ENCODE peak calls at places on chromosomes 6 and 20, in six cellular contexts. M is A549, A is GM12878, Y is HepG2, U is K562, F is SK-N-SH. X is an unnamed sample.

GRCh38 chr20:48335421-48336090 is 492.2 kb downstream of the PREX1 start:
- DNase-seq in M (no peak), A (no peak), Y (no peak), U (no peak), F (no peak), X (no peak)

GRCh38 chr6:155412335-155412734 is 43.3 kb downstream of the NOX3 start:
- DNase-seq in M (no peak), A (no peak), Y (no peak), U (no peak), F (no peak), X (no peak)

GRCh38 chr6:18883851-18884250 is 496.7 kb downstream of the RNF144B start:
- DNase-seq in M (no peak), A (no peak), Y (no peak), U (no peak), F (no peak), X (no peak)

GRCh38 chr20:17504898-17505663 is 26.1 kb downstream of the BFSP1 start:
- DNase-seq in M (peak), A (peak), Y (peak), U (peak), F (peak), X (no peak)

GRCh38 chr6:122809671-122810070 is 20.6 kb downstream of the SMPDL3A start:
- DNase-seq in M (no peak), A (no peak), Y (no peak), U (no peak), F (no peak), X (no peak)

GRCh38 chr20:63167026-63167917 is 48.7 kb downstream of the YTHDF1 start:
- DNase-seq in M (peak), A (no peak), Y (no peak), U (no peak), F (peak), X (no peak)

GRCh38 chr6:128882991-128883571 is at the start of gene LAMA2:
- DNase-seq in M (no peak), A (no peak), Y (peak), U (no peak), F (peak), X (peak)

GRCh38 chr20:7694940-7695567 is 245.2 kb downstream of the HAO1 start:
- DNase-seq in M (no peak), A (no peak), Y (no peak), U (no peak), F (no peak), X (no peak)

GRCh38 chr6:11043961-11044711 is at the start of gene ELOVL2:
- DNase-seq in M (peak), A (no peak), Y (peak), U (peak), F (peak), X (peak)

GRCh38 chr20:13205402-13205801 is 15.7 kb upstream of the ISM1 start:
- DNase-seq in M (no peak), A (no peak), Y (no peak), U (no peak), F (no peak), X (no peak)

GRCh38 chr6:48826884-48827701 is 636.0 kb downstream of the MMUT start:
- DNase-seq in M (peak), A (no peak), Y (no peak), U (no peak), F (no peak), X (no peak)

GRCh38 chr6:41375598-41376151 is 40.3 kb downstream of the NCR2 start:
- DNase-seq in M (no peak), A (no peak), Y (no peak), U (no peak), F (no peak), X (peak)

GRCh38 chr6:99330159-99330558 is 19.3 kb downstream of the FAXC start:
- DNase-seq in M (peak), A (peak), Y (peak), U (peak), F (peak), X (no peak)

GRCh38 chr6:133983099-133983939 is 30.3 kb downstream of the TBPL1 start:
- DNase-seq in M (no peak), A (no peak), Y (peak), U (peak), F (no peak), X (no peak)

GRCh38 chr6:164109770-164110140 is 695.2 kb downstream of the QKI start:
- DNase-seq in M (no peak), A (no peak), Y (no peak), U (peak), F (no peak), X (no peak)
- TF ChIP-seq CHD2 in M (no peak), A (no peak), Y (no peak), U (no peak), F (no peak), X (no peak)

GRCh38 chr6:117919775-117920492 is 12.9 kb downstream of the SLC35F1 start:
- DNase-seq in M (no peak), A (no peak), Y (no peak), U (no peak), F (peak), X (no peak)
- TF ChIP-seq RFX5 in M (no peak), A (no peak), Y (no peak), U (no peak), F (no peak), X (no peak)

GRCh38 chr6:115120394-115120793 is 777.6 kb upstream of the HS3ST5 start:
- DNase-seq in M (no peak), A (no peak), Y (no peak), U (no peak), F (peak), X (no peak)
- TF ChIP-seq CHD2 in M (no peak), A (no peak), Y (no peak), U (no peak), F (no peak), X (no peak)

DNA sequence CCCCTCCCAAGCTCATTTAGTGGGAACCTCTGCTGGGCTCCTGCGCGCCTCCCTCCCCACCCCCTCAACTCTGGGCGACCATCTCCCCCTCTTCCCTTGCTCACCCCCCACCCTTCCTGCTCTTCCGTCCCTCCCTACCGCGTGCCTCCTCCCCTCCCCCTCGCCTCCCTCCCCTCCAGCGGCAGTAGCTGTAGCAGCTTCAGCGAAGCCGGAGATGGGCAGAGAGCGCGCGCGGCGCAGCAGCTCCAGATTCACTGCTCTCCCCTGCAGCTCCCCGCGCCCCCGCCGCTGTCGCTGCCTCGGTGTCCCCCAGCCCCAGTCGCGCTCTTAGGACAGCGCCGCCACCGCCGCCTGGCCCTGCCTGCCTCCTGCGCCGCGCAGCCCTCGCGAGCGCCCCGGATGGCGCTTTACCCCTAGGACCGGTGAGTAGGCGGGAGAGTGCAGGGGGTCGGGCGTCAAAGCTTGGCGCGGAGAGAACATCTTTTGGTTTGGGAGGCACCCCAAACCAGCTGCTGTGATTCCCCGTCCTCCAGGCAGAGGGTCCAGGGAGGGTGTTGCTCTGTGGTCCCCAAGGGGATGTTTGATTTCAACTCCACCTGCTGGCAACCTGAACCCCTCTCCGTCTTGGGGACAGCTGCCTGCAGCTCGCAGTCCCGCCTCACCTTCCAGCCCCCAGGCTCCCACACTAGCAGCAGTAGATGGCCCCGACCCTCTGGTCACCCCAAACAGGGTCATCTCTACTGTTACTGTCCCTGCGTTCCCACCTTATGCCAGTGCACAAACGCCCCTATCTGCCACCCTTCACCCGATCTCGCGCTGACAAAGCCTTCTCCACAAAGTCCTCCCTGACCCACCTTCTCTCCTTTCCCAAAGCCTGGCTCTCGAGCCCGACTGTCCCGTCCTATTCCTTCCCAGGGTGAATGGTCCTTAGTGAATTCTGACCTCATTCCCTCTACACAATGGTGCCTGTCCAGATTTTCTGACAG is at the start of gene FUT9:
- DNase-seq in M (no peak), A (no peak), Y (no peak), U (no peak), F (peak), X (peak)
- TF ChIP-seq RFX5 in M (no peak), A (no peak), Y (no peak), U (no peak), F (no peak), X (no peak)

GRCh38 chr20:3678893-3679720 is 2.7 kb downstream of the ADAM33 start:
- DNase-seq in M (no peak), A (no peak), Y (no peak), U (no peak), F (no peak), X (no peak)

GRCh38 chr20:3681352-3681930 is 369 bp downstream of the ADAM33 start:
- DNase-seq in M (no peak), A (no peak), Y (no peak), U (no peak), F (no peak), X (no peak)

GRCh38 chr20:3680701-3681351 is 984 bp downstream of the ADAM33 start:
- DNase-seq in M (no peak), A (no peak), Y (no peak), U (no peak), F (no peak), X (no peak)

GRCh38 chr20:3678198-3678597 is 3.6 kb downstream of the ADAM33 start:
- DNase-seq in M (no peak), A (no peak), Y (no peak), U (no peak), F (no peak), X (no peak)

GRCh38 chr20:3679749-3680700 is 1.8 kb downstream of the ADAM33 start:
- DNase-seq in M (no peak), A (no peak), Y (no peak), U (no peak), F (peak), X (no peak)
- TF ChIP-seq CHD2 in M (no peak), A (no peak), Y (no peak), U (no peak), F (no peak), X (no peak)

DNA sequence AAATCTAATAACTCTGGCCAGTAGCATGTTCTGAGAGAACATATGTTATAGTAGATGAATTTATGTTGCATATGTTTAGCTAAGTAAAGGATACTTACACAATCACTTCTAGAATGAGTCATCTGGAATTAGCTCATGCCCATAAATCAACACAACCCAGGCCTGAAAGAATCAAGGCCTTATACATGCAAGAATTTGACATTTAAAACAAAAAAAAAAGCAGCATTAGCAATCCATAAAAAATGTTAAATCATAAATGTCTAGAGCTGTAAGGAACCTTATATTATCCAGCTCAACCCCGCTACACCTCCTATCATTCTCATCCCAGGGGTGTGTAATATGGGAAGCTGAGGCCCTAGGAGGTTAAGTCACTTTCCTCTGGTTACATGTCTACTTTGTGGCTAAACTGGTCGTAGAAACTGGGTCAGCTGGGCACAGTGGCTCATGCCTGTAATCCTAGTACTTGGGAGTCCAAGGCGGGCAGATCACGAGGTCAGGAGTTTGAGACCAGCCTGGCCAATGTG is 105.2 kb upstream of the CARMIL1 start:
- DNase-seq in M (peak), A (no peak), Y (peak), U (no peak), F (no peak), X (no peak)
- TF ChIP-seq RFX5 in M (no peak), A (no peak), Y (no peak), U (no peak), F (no peak), X (no peak)

DNA sequence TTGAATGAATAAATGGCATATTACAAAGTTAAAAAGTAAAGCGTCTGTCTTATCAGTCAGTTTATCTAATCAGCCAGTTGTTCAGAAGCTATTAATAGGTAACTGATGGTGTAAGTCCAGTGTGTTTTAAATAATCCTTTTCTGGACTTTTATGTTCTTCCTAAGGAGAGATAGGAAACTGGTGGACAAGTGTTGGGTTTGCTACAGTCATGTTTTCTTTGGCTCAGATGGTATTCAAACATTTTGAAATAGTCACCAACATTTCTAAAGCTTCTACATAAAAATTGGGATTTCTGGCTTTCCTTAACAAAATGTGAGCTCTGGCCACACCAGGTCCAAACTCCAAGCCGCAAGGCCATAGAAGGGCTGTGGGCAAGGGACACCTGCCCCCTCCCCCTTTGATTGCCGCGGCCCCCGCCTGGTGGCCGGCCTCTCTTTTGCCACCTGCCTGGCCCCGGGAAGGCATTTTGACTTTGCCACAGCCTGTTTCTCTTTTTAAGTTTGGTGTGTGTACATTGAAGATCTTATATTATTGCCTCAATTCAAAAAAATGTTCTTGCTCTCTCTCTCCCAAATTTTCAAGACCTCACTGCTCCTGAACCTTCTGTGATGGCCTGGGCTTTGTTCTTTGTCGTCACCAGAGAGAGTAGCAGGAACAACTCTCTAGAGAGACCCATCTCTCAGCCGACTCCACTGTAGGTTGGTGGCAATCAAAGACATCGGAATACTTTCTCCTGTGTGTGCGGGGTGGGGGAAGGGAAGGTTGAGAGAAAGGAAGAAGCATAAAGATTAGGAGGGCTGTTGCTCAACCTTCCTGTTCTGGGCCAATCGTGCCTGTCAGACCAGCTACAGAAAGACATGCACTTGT is 84.0 kb upstream of the ZNF217 start:
- DNase-seq in M (peak), A (no peak), Y (peak), U (peak), F (no peak), X (no peak)
- TF ChIP-seq CHD2 in M (no peak), A (no peak), Y (peak), U (peak), F (no peak), X (no peak)

DNA sequence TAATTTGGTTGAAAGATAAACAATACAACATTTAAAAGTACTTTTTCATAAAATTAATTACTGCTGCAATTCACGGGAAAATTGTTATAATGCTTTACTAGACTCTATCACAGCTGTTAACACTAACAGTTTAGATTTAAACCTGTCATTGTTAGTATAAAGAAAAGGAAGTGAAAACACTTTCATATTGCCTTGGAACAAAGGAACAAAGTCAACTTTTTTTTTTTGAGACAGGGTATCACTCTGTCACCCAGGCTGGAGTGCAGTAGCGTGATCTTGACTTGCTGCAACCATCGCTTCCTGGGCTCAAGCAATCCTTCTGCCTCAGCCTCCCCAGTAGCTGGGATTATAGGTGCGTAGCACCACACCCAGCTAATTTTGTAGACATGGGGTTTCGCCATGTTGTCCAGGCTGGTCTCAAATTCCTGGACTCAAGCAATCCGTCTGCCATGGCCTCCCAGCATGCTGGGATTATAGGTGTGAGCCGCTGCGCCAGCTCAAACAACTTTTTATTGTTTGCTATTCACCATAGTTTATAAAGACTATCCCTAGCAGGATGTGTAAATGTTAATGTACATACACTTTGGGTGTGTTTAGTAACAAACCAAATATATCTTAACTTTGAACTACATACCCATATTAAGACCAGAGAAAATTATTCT is 22.1 kb downstream of the SLC35A1 start:
- DNase-seq in M (no peak), A (no peak), Y (no peak), U (no peak), F (no peak), X (no peak)
- TF ChIP-seq RFX5 in M (no peak), A (no peak), Y (no peak), U (no peak), F (no peak), X (no peak)